ENCODE peak calls at places on chromosomes 7 and 10, in six cellular contexts. One of them, this sample, is unnamed.

GRCh38 chr10:79608505-79609375 is 2.0 kb upstream of the SFTPA1 start:
- DNase-seq in ovary: no peak
- DNase-seq in sigmoid colon: peak; percentile 46
- DNase-seq in transverse colon: peak; percentile 26
- DNase-seq in stomach: no peak
- DNase-seq in A549: peak; percentile 17
- DNase-seq in this sample: peak; percentile 28

GRCh38 chr10:68297264-68297663 is 34.6 kb upstream of the HNRNPH3 start:
- DNase-seq in ovary: no peak
- DNase-seq in sigmoid colon: no peak
- DNase-seq in transverse colon: no peak
- DNase-seq in stomach: no peak
- DNase-seq in A549: no peak
- DNase-seq in this sample: no peak

GRCh38 chr7:92557249-92557648 is 28.7 kb downstream of the RBM48 start:
- DNase-seq in ovary: no peak
- DNase-seq in sigmoid colon: no peak
- DNase-seq in transverse colon: no peak
- DNase-seq in stomach: no peak
- DNase-seq in A549: no peak
- DNase-seq in this sample: no peak

GRCh38 chr10:127068485-127068884 is 127.9 kb downstream of the INSYN2A start:
- DNase-seq in ovary: no peak
- DNase-seq in sigmoid colon: no peak
- DNase-seq in transverse colon: no peak
- DNase-seq in stomach: no peak
- DNase-seq in A549: no peak
- DNase-seq in this sample: no peak

GRCh38 chr7:17408245-17408903 is 109.9 kb downstream of the AHR start:
- DNase-seq in ovary: peak; percentile 29
- DNase-seq in sigmoid colon: peak; percentile 80
- DNase-seq in transverse colon: peak; percentile 37
- DNase-seq in stomach: peak; percentile 65
- DNase-seq in A549: peak; percentile 95
- DNase-seq in this sample: no peak

GRCh38 chr7:23377134-23377533 is 78.0 kb downstream of the MALSU1 start:
- DNase-seq in ovary: no peak
- DNase-seq in sigmoid colon: no peak
- DNase-seq in transverse colon: no peak
- DNase-seq in stomach: no peak
- DNase-seq in A549: no peak
- DNase-seq in this sample: no peak

GRCh38 chr10:29141761-29142160 is 147.1 kb upstream of the LYZL1 start:
- DNase-seq in ovary: no peak
- DNase-seq in sigmoid colon: no peak
- DNase-seq in transverse colon: no peak
- DNase-seq in stomach: peak; percentile 35
- DNase-seq in A549: peak; percentile 64
- DNase-seq in this sample: no peak

GRCh38 chr7:92765725-92766124 is 70.6 kb downstream of the CDK6 start:
- DNase-seq in ovary: no peak
- DNase-seq in sigmoid colon: no peak
- DNase-seq in transverse colon: no peak
- DNase-seq in stomach: no peak
- DNase-seq in A549: peak; percentile 85
- DNase-seq in this sample: no peak

GRCh38 chr10:83076443-83076842 is 1062.9 kb upstream of the GHITM start:
- DNase-seq in ovary: no peak
- DNase-seq in sigmoid colon: no peak
- DNase-seq in transverse colon: no peak
- DNase-seq in stomach: no peak
- DNase-seq in A549: no peak
- DNase-seq in this sample: no peak

GRCh38 chr7:155322530-155322929 is 24.9 kb downstream of the INSIG1 start:
- DNase-seq in ovary: no peak
- DNase-seq in sigmoid colon: no peak
- DNase-seq in transverse colon: no peak
- DNase-seq in stomach: no peak
- DNase-seq in A549: peak; percentile 17
- DNase-seq in this sample: no peak

GRCh38 chr7:31095286-31096197 is 43.4 kb downstream of the ADCYAP1R1 start:
- DNase-seq in ovary: no peak
- DNase-seq in sigmoid colon: peak; percentile 45
- DNase-seq in transverse colon: no peak
- DNase-seq in stomach: peak; percentile 11
- DNase-seq in A549: no peak
- DNase-seq in this sample: no peak

GRCh38 chr7:19747740-19748339 is 25.6 kb downstream of the TMEM196 start:
- DNase-seq in ovary: no peak
- DNase-seq in sigmoid colon: no peak
- DNase-seq in transverse colon: no peak
- DNase-seq in stomach: no peak
- DNase-seq in A549: peak; percentile 53
- DNase-seq in this sample: no peak

GRCh38 chr10:3571310-3571825 is 213.6 kb downstream of the KLF6 start:
- DNase-seq in ovary: no peak
- DNase-seq in sigmoid colon: no peak
- DNase-seq in transverse colon: no peak
- DNase-seq in stomach: no peak
- DNase-seq in A549: no peak
- DNase-seq in this sample: no peak

GRCh38 chr10:51879238-51879637 is 179.8 kb upstream of the CSTF2T start:
- DNase-seq in ovary: no peak
- DNase-seq in sigmoid colon: peak; percentile 67
- DNase-seq in transverse colon: no peak
- DNase-seq in stomach: no peak
- DNase-seq in A549: peak; percentile 48
- DNase-seq in this sample: no peak

GRCh38 chr7:110898516-110898915 is 192.4 kb upstream of the LRRN3 start:
- DNase-seq in ovary: no peak
- DNase-seq in sigmoid colon: no peak
- DNase-seq in transverse colon: no peak
- DNase-seq in stomach: no peak
- DNase-seq in A549: no peak
- DNase-seq in this sample: no peak

GRCh38 chr7:33932221-33932620 is 26.9 kb downstream of the BMPER start:
- DNase-seq in ovary: no peak
- DNase-seq in sigmoid colon: no peak
- DNase-seq in transverse colon: no peak
- DNase-seq in stomach: no peak
- DNase-seq in A549: no peak
- DNase-seq in this sample: no peak

GRCh38 chr7:54877683-54878082 is 118.7 kb upstream of the SEC61G start:
- DNase-seq in ovary: no peak
- DNase-seq in sigmoid colon: no peak
- DNase-seq in transverse colon: no peak
- DNase-seq in stomach: no peak
- DNase-seq in A549: peak; percentile 55
- DNase-seq in this sample: no peak

GRCh38 chr7:93374345-93374940 is 142.3 kb downstream of the VPS50 start:
- DNase-seq in ovary: no peak
- DNase-seq in sigmoid colon: no peak
- DNase-seq in transverse colon: no peak
- DNase-seq in stomach: no peak
- DNase-seq in A549: peak; percentile 45
- DNase-seq in this sample: no peak

GRCh38 chr7:38189256-38189938 is 11.4 kb downstream of the STARD3NL start:
- DNase-seq in ovary: no peak
- DNase-seq in sigmoid colon: no peak
- DNase-seq in transverse colon: no peak
- DNase-seq in stomach: no peak
- DNase-seq in A549: no peak
- DNase-seq in this sample: no peak

GRCh38 chr7:20778063-20778721 is 8.5 kb downstream of the SP8 start:
- DNase-seq in ovary: no peak
- DNase-seq in sigmoid colon: no peak
- DNase-seq in transverse colon: peak; percentile 18
- DNase-seq in stomach: peak; percentile 42
- DNase-seq in A549: peak; percentile 37
- DNase-seq in this sample: no peak

GRCh38 chr7:157596026-157596425 is 259.2 kb downstream of the DNAJB6 start:
- DNase-seq in ovary: no peak
- DNase-seq in sigmoid colon: no peak
- DNase-seq in transverse colon: no peak
- DNase-seq in stomach: no peak
- DNase-seq in A549: no peak
- DNase-seq in this sample: no peak

GRCh38 chr7:157593541-157593940 is 256.7 kb downstream of the DNAJB6 start:
- DNase-seq in ovary: no peak
- DNase-seq in sigmoid colon: peak; percentile 51
- DNase-seq in transverse colon: no peak
- DNase-seq in stomach: no peak
- DNase-seq in A549: no peak
- DNase-seq in this sample: no peak

GRCh38 chr7:157596471-157596870 is 259.7 kb downstream of the DNAJB6 start:
- DNase-seq in ovary: peak; percentile 3
- DNase-seq in sigmoid colon: no peak
- DNase-seq in transverse colon: no peak
- DNase-seq in stomach: no peak
- DNase-seq in A549: no peak
- DNase-seq in this sample: no peak

GRCh38 chr7:157594306-157594705 is 257.5 kb downstream of the DNAJB6 start:
- DNase-seq in ovary: peak; percentile 5
- DNase-seq in sigmoid colon: peak; percentile 50
- DNase-seq in transverse colon: no peak
- DNase-seq in stomach: no peak
- DNase-seq in A549: no peak
- DNase-seq in this sample: no peak

DNA sequence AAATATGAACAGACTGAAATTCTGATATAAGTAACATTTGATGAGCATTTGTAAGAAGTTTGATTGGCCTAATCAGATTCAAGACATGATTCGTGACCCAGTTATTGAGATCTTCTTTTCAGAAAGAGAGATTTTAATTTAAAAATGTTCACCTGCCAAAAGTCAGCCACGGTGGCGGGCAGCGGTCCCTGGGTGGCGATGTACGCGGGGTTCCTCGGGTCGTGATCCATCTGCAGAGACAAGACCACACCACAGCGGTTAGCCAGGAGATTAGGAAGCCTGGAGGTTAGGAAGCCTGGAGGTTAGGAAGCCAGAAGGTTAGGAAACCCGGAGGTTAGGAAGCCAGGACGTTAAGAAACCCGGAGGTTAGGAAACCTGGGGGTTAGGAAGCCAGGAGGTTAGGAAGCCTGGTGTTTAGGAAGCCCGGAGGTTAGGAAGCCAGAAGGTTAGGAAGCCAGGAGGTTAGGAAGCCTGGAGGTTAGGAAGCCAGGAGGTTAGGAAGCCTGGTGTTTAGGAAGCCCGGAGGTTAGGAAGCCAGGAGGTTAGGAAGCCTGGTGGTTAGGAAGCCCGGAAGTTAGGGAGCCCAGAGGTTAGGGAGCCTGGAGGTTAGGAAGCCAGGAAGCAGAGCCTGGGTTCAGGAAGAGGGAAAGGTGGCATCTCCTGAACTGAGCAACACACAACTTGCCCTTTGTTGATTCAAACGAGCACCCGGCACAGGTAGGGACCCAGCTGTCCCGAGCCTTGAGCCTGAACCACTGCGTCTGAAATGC is 258.5 kb downstream of the DNAJB6 start:
- DNase-seq in ovary: peak; percentile 2
- DNase-seq in sigmoid colon: peak; percentile 7
- DNase-seq in transverse colon: no peak
- DNase-seq in stomach: no peak
- DNase-seq in A549: no peak
- DNase-seq in this sample: no peak
- TF ChIP-seq POLR2A in ovary: no peak
- TF ChIP-seq POLR2A in sigmoid colon: no peak
- TF ChIP-seq POLR2A in transverse colon: no peak
- TF ChIP-seq POLR2A in stomach: no peak
- TF ChIP-seq POLR2A in A549: no peak
- TF ChIP-seq POLR2A in this sample: no peak

GRCh38 chr10:104300002-104300735 is 31.2 kb downstream of the GSTO2 start:
- DNase-seq in ovary: peak; percentile 83
- DNase-seq in sigmoid colon: peak; percentile 88
- DNase-seq in transverse colon: no peak
- DNase-seq in stomach: no peak
- DNase-seq in A549: peak; percentile 24
- DNase-seq in this sample: no peak
- TF ChIP-seq POLR2A in ovary: no peak
- TF ChIP-seq POLR2A in sigmoid colon: no peak
- TF ChIP-seq POLR2A in transverse colon: no peak
- TF ChIP-seq POLR2A in stomach: no peak
- TF ChIP-seq POLR2A in A549: no peak
- TF ChIP-seq POLR2A in this sample: no peak

GRCh38 chr10:995559-995926 is 7.3 kb downstream of the GTPBP4 start:
- DNase-seq in ovary: no peak
- DNase-seq in sigmoid colon: no peak
- DNase-seq in transverse colon: no peak
- DNase-seq in stomach: no peak
- DNase-seq in A549: no peak
- DNase-seq in this sample: no peak
- TF ChIP-seq POLR2A in ovary: no peak
- TF ChIP-seq POLR2A in sigmoid colon: no peak
- TF ChIP-seq POLR2A in transverse colon: no peak
- TF ChIP-seq POLR2A in stomach: no peak
- TF ChIP-seq POLR2A in A549: no peak
- TF ChIP-seq POLR2A in this sample: no peak

GRCh38 chr7:76316984-76317781 is 14.7 kb downstream of the HSPB1 start:
- DNase-seq in ovary: peak; percentile 54
- DNase-seq in sigmoid colon: no peak
- DNase-seq in transverse colon: no peak
- DNase-seq in stomach: no peak
- DNase-seq in A549: no peak
- DNase-seq in this sample: no peak

GRCh38 chr7:76315372-76315771 is 12.9 kb downstream of the HSPB1 start:
- DNase-seq in ovary: no peak
- DNase-seq in sigmoid colon: no peak
- DNase-seq in transverse colon: peak; percentile 20
- DNase-seq in stomach: no peak
- DNase-seq in A549: no peak
- DNase-seq in this sample: no peak

GRCh38 chr7:76317782-76318487 is 15.5 kb downstream of the HSPB1 start:
- DNase-seq in ovary: peak; percentile 96
- DNase-seq in sigmoid colon: peak; percentile 99
- DNase-seq in transverse colon: peak; percentile 98
- DNase-seq in stomach: peak; percentile 98
- DNase-seq in A549: peak; percentile 96
- DNase-seq in this sample: peak; percentile 96

GRCh38 chr7:76310102-76310957 is 7.9 kb downstream of the HSPB1 start:
- DNase-seq in ovary: no peak
- DNase-seq in sigmoid colon: peak; percentile 81
- DNase-seq in transverse colon: peak; percentile 47
- DNase-seq in stomach: no peak
- DNase-seq in A549: no peak
- DNase-seq in this sample: no peak

DNA sequence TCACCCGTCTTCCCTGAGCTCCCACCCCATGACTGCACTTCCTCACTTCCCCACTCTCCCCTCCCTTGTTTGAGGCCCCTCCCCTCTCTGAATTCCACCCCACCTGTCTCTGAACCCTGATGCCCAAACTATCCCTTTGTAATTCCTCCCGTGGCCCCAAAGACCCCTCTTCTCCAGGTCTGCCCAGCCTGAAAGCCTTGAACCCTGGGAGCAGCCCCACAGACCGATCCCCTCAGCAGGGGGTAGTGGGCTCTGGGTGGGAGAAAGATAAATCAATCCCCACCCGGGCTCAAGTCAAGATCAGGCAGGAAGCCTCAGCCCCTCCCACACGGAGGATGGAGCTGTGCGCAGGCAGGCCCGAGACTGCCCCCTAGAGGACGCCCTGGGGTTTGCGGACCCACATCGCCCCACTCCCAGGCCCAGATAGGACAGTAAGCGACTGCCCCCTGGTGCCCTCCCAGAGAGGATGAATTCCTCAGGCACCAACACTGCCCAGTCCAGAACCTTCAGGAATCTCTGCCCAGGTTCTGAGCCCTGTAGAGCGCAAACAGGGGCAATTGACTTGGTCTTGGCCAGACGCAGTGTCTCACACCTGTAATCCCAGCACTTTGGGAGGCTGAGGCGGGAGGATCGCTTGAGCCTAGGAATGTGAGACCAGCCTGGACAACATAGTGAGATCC is 11.7 kb downstream of the HSPB1 start:
- DNase-seq in ovary: peak; percentile 97
- DNase-seq in sigmoid colon: peak; percentile 98
- DNase-seq in transverse colon: peak; percentile 98
- DNase-seq in stomach: peak; percentile 98
- DNase-seq in A549: peak; percentile 95
- DNase-seq in this sample: peak; percentile 93
- TF ChIP-seq POLR2A in ovary: peak; percentile 54
- TF ChIP-seq POLR2A in sigmoid colon: no peak
- TF ChIP-seq POLR2A in transverse colon: no peak
- TF ChIP-seq POLR2A in stomach: no peak
- TF ChIP-seq POLR2A in A549: no peak
- TF ChIP-seq POLR2A in this sample: no peak

This sample was measured in GM12891.